ENCODE peak calls at places on chromosome 6, in four cellular contexts. One of them, this sample, is unnamed.
A peak's percentile ranks its signal among the peaks of the same experiment; 100 is the strongest.

GRCh38 chr6:164069352-164070022 is 655.0 kb downstream of the QKI start:
- DNase-seq in transverse colon: no peak
- DNase-seq in Peyer's patch: no peak
- DNase-seq in CD4-positive, alpha-beta T cell: no peak
- DNase-seq in this sample: no peak

GRCh38 chr6:97765480-97765879 is 482.5 kb upstream of the MMS22L start:
- DNase-seq in transverse colon: no peak
- DNase-seq in Peyer's patch: no peak
- DNase-seq in CD4-positive, alpha-beta T cell: no peak
- DNase-seq in this sample: no peak

GRCh38 chr6:113065606-113066005 is 718.5 kb downstream of the RFPL4B start:
- DNase-seq in transverse colon: no peak
- DNase-seq in Peyer's patch: no peak
- DNase-seq in CD4-positive, alpha-beta T cell: no peak
- DNase-seq in this sample: no peak

GRCh38 chr6:48747040-48747439 is 636.0 kb upstream of the PTCHD4 start:
- DNase-seq in transverse colon: no peak
- DNase-seq in Peyer's patch: no peak
- DNase-seq in CD4-positive, alpha-beta T cell: no peak
- DNase-seq in this sample: no peak

GRCh38 chr6:163413345-163414116 is 987 bp upstream of the QKI start:
- DNase-seq in transverse colon: peak; percentile 83
- DNase-seq in Peyer's patch: peak; percentile 82
- DNase-seq in CD4-positive, alpha-beta T cell: peak; percentile 81
- DNase-seq in this sample: peak; percentile 89

GRCh38 chr6:139409026-139409425 is 34.6 kb upstream of the CITED2 start:
- DNase-seq in transverse colon: no peak
- DNase-seq in Peyer's patch: no peak
- DNase-seq in CD4-positive, alpha-beta T cell: no peak
- DNase-seq in this sample: no peak

GRCh38 chr6:68650142-68650541 is 15.1 kb downstream of the ADGRB3 start:
- DNase-seq in transverse colon: no peak
- DNase-seq in Peyer's patch: no peak
- DNase-seq in CD4-positive, alpha-beta T cell: no peak
- DNase-seq in this sample: no peak

GRCh38 chr6:53786832-53787231 is 8.0 kb upstream of the LRRC1 start:
- DNase-seq in transverse colon: no peak
- DNase-seq in Peyer's patch: no peak
- DNase-seq in CD4-positive, alpha-beta T cell: no peak
- DNase-seq in this sample: no peak

GRCh38 chr6:154399097-154399496 is 42.5 kb upstream of the IPCEF1 start:
- DNase-seq in transverse colon: no peak
- DNase-seq in Peyer's patch: no peak
- DNase-seq in CD4-positive, alpha-beta T cell: no peak
- DNase-seq in this sample: no peak

GRCh38 chr6:1765160-1765900 is 155.6 kb downstream of the FOXC1 start:
- DNase-seq in transverse colon: no peak
- DNase-seq in Peyer's patch: no peak
- DNase-seq in CD4-positive, alpha-beta T cell: no peak
- DNase-seq in this sample: no peak

GRCh38 chr6:43627008-43627825 is 1.8 kb downstream of the GTPBP2 start:
- DNase-seq in transverse colon: peak; percentile 77
- DNase-seq in Peyer's patch: peak; percentile 36
- DNase-seq in CD4-positive, alpha-beta T cell: no peak
- DNase-seq in this sample: no peak

GRCh38 chr6:157323924-157324276 is 581 bp upstream of the TMEM242 start:
- DNase-seq in transverse colon: peak; percentile 75
- DNase-seq in Peyer's patch: peak; percentile 57
- DNase-seq in CD4-positive, alpha-beta T cell: no peak
- DNase-seq in this sample: no peak

GRCh38 chr6:43009124-43009523 is 4.6 kb downstream of the MEA1 start:
- DNase-seq in transverse colon: no peak
- DNase-seq in Peyer's patch: peak; percentile 23
- DNase-seq in CD4-positive, alpha-beta T cell: no peak
- DNase-seq in this sample: no peak

GRCh38 chr6:139380168-139380567 is 5.7 kb upstream of the CITED2 start:
- DNase-seq in transverse colon: no peak
- DNase-seq in Peyer's patch: no peak
- DNase-seq in CD4-positive, alpha-beta T cell: no peak
- DNase-seq in this sample: no peak

GRCh38 chr6:84447651-84448050 is 220.2 kb upstream of the CEP162 start:
- DNase-seq in transverse colon: no peak
- DNase-seq in Peyer's patch: no peak
- DNase-seq in CD4-positive, alpha-beta T cell: no peak
- DNase-seq in this sample: no peak

GRCh38 chr6:164291224-164291623 is 876.7 kb downstream of the QKI start:
- DNase-seq in transverse colon: no peak
- DNase-seq in Peyer's patch: no peak
- DNase-seq in CD4-positive, alpha-beta T cell: no peak
- DNase-seq in this sample: no peak

GRCh38 chr6:169263836-169264608 is 10.4 kb upstream of the THBS2 start:
- DNase-seq in transverse colon: peak; percentile 25
- DNase-seq in Peyer's patch: no peak
- DNase-seq in CD4-positive, alpha-beta T cell: no peak
- DNase-seq in this sample: no peak

GRCh38 chr6:24481449-24481848 is 7.9 kb downstream of the GPLD1 start:
- DNase-seq in transverse colon: no peak
- DNase-seq in Peyer's patch: no peak
- DNase-seq in CD4-positive, alpha-beta T cell: no peak
- DNase-seq in this sample: no peak

GRCh38 chr6:26158581-26159416 is 71.6 kb downstream of the HFE start:
- DNase-seq in transverse colon: peak; percentile 87
- DNase-seq in Peyer's patch: peak; percentile 75
- DNase-seq in CD4-positive, alpha-beta T cell: peak; percentile 44
- DNase-seq in this sample: peak; percentile 76

GRCh38 chr6:32815115-32815514 is 1.7 kb downstream of the HLA-DOB start:
- DNase-seq in transverse colon: no peak
- DNase-seq in Peyer's patch: no peak
- DNase-seq in CD4-positive, alpha-beta T cell: no peak
- DNase-seq in this sample: no peak

GRCh38 chr6:44298055-44298803 is 14.9 kb downstream of the AARS2 start:
- DNase-seq in transverse colon: no peak
- DNase-seq in Peyer's patch: no peak
- DNase-seq in CD4-positive, alpha-beta T cell: no peak
- DNase-seq in this sample: no peak

GRCh38 chr6:160202411-160202810 is 56.2 kb downstream of the SLC22A2 start:
- DNase-seq in transverse colon: no peak
- DNase-seq in Peyer's patch: no peak
- DNase-seq in CD4-positive, alpha-beta T cell: no peak
- DNase-seq in this sample: no peak

GRCh38 chr6:6918216-6918983 is 189.4 kb upstream of the RREB1 start:
- DNase-seq in transverse colon: no peak
- DNase-seq in Peyer's patch: no peak
- DNase-seq in CD4-positive, alpha-beta T cell: no peak
- DNase-seq in this sample: peak; percentile 66

GRCh38 chr6:113489946-113490345 is 367.2 kb upstream of the MARCKS start:
- DNase-seq in transverse colon: no peak
- DNase-seq in Peyer's patch: no peak
- DNase-seq in CD4-positive, alpha-beta T cell: no peak
- DNase-seq in this sample: no peak

GRCh38 chr6:105986998-105987397 is 99.1 kb upstream of the PRDM1 start:
- DNase-seq in transverse colon: no peak
- DNase-seq in Peyer's patch: no peak
- DNase-seq in CD4-positive, alpha-beta T cell: no peak
- DNase-seq in this sample: no peak

GRCh38 chr6:105982761-105983600 is 103.2 kb upstream of the PRDM1 start:
- DNase-seq in transverse colon: no peak
- DNase-seq in Peyer's patch: no peak
- DNase-seq in CD4-positive, alpha-beta T cell: no peak
- DNase-seq in this sample: no peak

GRCh38 chr6:105985816-105986632 is 100.1 kb upstream of the PRDM1 start:
- DNase-seq in transverse colon: peak; percentile 26
- DNase-seq in Peyer's patch: no peak
- DNase-seq in CD4-positive, alpha-beta T cell: no peak
- DNase-seq in this sample: no peak

GRCh38 chr6:105983763-105984162 is 102.4 kb upstream of the PRDM1 start:
- DNase-seq in transverse colon: no peak
- DNase-seq in Peyer's patch: no peak
- DNase-seq in CD4-positive, alpha-beta T cell: no peak
- DNase-seq in this sample: no peak

DNA sequence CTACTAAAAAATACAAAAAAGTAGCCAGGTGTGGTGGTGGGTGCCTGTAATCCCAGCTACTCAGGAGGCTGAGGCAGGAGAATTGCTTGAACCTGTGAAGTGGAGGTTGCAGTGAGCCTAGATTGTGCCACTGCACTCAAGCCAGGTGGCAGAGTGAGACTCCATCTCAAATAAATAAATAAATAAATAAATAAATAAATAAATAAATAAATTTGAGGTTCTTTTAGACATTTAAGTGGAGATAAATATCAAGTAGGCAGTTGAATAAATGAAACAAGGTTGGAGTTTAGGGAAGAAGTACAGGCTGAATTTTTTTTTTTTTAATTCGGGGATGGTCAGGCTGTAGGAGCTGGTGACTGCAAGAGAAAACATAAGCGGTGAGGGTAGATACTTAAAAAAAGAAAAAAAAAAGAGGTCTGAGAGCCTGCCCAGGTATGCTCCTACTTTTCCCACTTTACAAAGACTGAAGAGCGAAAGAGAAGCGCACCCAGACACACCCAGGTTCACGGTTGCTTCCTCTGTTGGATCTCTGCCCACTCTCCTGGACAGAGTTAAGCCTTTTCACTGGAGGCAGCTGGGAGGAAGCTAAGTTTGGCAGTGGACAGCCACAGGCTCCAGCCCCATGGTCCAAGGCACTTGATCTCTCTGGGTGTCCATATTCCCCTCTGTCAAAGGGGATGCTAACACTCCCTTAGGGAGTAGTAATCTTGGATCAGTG is 100.9 kb upstream of the PRDM1 start:
- DNase-seq in transverse colon: peak; percentile 63
- DNase-seq in Peyer's patch: no peak
- DNase-seq in CD4-positive, alpha-beta T cell: no peak
- DNase-seq in this sample: no peak
- H3K27me3 ChIP-seq in transverse colon: peaks cover 79% of the 10 kb centered on the region
- H3K27me3 ChIP-seq in Peyer's patch: no peaks in the 10 kb centered on the region
- H3K27me3 ChIP-seq in CD4-positive, alpha-beta T cell: peaks cover 63% of the 10 kb centered on the region
- H3K27me3 ChIP-seq in this sample: peaks cover 5% of the 10 kb centered on the region

GRCh38 chr6:28758818-28759235 is 165.0 kb downstream of the TRIM27 start:
- DNase-seq in transverse colon: no peak
- DNase-seq in Peyer's patch: no peak
- DNase-seq in CD4-positive, alpha-beta T cell: no peak
- DNase-seq in this sample: no peak
- H3K27me3 ChIP-seq in transverse colon: peaks cover 52% of the 10 kb centered on the region
- H3K27me3 ChIP-seq in Peyer's patch: no peaks in the 10 kb centered on the region
- H3K27me3 ChIP-seq in CD4-positive, alpha-beta T cell: peaks cover 53% of the 10 kb centered on the region
- H3K27me3 ChIP-seq in this sample: no peaks in the 10 kb centered on the region

DNA sequence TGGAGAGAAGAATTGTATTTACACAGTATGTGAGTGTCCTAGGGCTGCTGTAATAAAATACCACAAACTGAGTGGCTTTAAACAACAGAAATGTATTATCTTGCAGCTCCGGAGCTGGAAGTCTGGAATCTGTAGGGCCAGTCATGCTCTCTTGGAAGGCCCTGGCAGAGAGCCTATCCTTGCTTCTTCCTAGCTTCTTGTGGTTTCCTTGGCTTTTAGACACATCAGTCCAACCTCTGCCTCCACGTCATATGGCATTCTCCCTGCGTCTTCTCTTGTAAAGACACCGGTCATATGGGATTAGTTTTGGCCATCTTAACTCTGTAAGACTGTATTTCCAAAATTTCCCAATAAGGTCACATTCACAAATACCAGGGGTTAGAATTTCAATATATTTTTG is 10.8 kb downstream of the FNDC1 start:
- DNase-seq in transverse colon: no peak
- DNase-seq in Peyer's patch: no peak
- DNase-seq in CD4-positive, alpha-beta T cell: no peak
- DNase-seq in this sample: no peak
- H3K27me3 ChIP-seq in transverse colon: no peaks in the 10 kb centered on the region
- H3K27me3 ChIP-seq in Peyer's patch: no peaks in the 10 kb centered on the region
- H3K27me3 ChIP-seq in CD4-positive, alpha-beta T cell: peaks cover 5% of the 10 kb centered on the region
- H3K27me3 ChIP-seq in this sample: no peaks in the 10 kb centered on the region

GRCh38 chr6:149939909-149940672 is 1.7 kb upstream of the ULBP2 start:
- DNase-seq in transverse colon: no peak
- DNase-seq in Peyer's patch: no peak
- DNase-seq in CD4-positive, alpha-beta T cell: no peak
- DNase-seq in this sample: no peak

GRCh38 chr6:149941583-149942460 is at the start of gene ULBP2:
- DNase-seq in transverse colon: peak; percentile 73
- DNase-seq in Peyer's patch: peak; percentile 68
- DNase-seq in CD4-positive, alpha-beta T cell: peak; percentile 86
- DNase-seq in this sample: peak; percentile 79

GRCh38 chr6:149942461-149942829 is 631 bp downstream of the ULBP2 start:
- DNase-seq in transverse colon: no peak
- DNase-seq in Peyer's patch: no peak
- DNase-seq in CD4-positive, alpha-beta T cell: no peak
- DNase-seq in this sample: no peak

GRCh38 chr6:149938571-149939462 is 3.0 kb upstream of the ULBP2 start:
- DNase-seq in transverse colon: no peak
- DNase-seq in Peyer's patch: peak; percentile 45
- DNase-seq in CD4-positive, alpha-beta T cell: no peak
- DNase-seq in this sample: peak; percentile 83

GRCh38 chr6:149940673-149940984 is 1.2 kb upstream of the ULBP2 start:
- DNase-seq in transverse colon: no peak
- DNase-seq in Peyer's patch: no peak
- DNase-seq in CD4-positive, alpha-beta T cell: no peak
- DNase-seq in this sample: no peak
- H3K27me3 ChIP-seq in transverse colon: peaks cover 77% of the 10 kb centered on the region
- H3K27me3 ChIP-seq in Peyer's patch: no peaks in the 10 kb centered on the region
- H3K27me3 ChIP-seq in CD4-positive, alpha-beta T cell: peaks cover 53% of the 10 kb centered on the region
- H3K27me3 ChIP-seq in this sample: peaks cover 2% of the 10 kb centered on the region

GRCh38 chr6:108187519-108187918 is 21.7 kb downstream of the NR2E1 start:
- DNase-seq in transverse colon: no peak
- DNase-seq in Peyer's patch: no peak
- DNase-seq in CD4-positive, alpha-beta T cell: no peak
- DNase-seq in this sample: no peak
- H3K27me3 ChIP-seq in transverse colon: peaks cover 6% of the 10 kb centered on the region
- H3K27me3 ChIP-seq in Peyer's patch: no peaks in the 10 kb centered on the region
- H3K27me3 ChIP-seq in CD4-positive, alpha-beta T cell: peaks cover 10% of the 10 kb centered on the region
- H3K27me3 ChIP-seq in this sample: no peaks in the 10 kb centered on the region

GRCh38 chr6:119163006-119163405 is 84.5 kb upstream of the FAM184A start:
- DNase-seq in transverse colon: no peak
- DNase-seq in Peyer's patch: no peak
- DNase-seq in CD4-positive, alpha-beta T cell: no peak
- DNase-seq in this sample: no peak

GRCh38 chr6:119160911-119161310 is 82.4 kb upstream of the FAM184A start:
- DNase-seq in transverse colon: no peak
- DNase-seq in Peyer's patch: no peak
- DNase-seq in CD4-positive, alpha-beta T cell: no peak
- DNase-seq in this sample: no peak

GRCh38 chr6:119158057-119158848 is 79.8 kb upstream of the FAM184A start:
- DNase-seq in transverse colon: no peak
- DNase-seq in Peyer's patch: no peak
- DNase-seq in CD4-positive, alpha-beta T cell: no peak
- DNase-seq in this sample: no peak

GRCh38 chr6:119162134-119162761 is 83.8 kb upstream of the FAM184A start:
- DNase-seq in transverse colon: no peak
- DNase-seq in Peyer's patch: no peak
- DNase-seq in CD4-positive, alpha-beta T cell: no peak
- DNase-seq in this sample: no peak

GRCh38 chr6:119161450-119161849 is 83.0 kb upstream of the FAM184A start:
- DNase-seq in transverse colon: no peak
- DNase-seq in Peyer's patch: no peak
- DNase-seq in CD4-positive, alpha-beta T cell: no peak
- DNase-seq in this sample: no peak
- H3K27me3 ChIP-seq in transverse colon: no peaks in the 10 kb centered on the region
- H3K27me3 ChIP-seq in Peyer's patch: no peaks in the 10 kb centered on the region
- H3K27me3 ChIP-seq in CD4-positive, alpha-beta T cell: no peaks in the 10 kb centered on the region
- H3K27me3 ChIP-seq in this sample: no peaks in the 10 kb centered on the region

This sample was measured in GM06990.